ENCODE peak calls at places on chromosomes 13 and 19, in seven cellular contexts. L, N, J, G, C, H and P are unnamed samples.

GRCh38 chr13:73937420-73937819 is 196.8 kb downstream of the KLF12 start:
- DNase-seq in J (no peak), H (no peak), C (no peak), L (no peak), N (no peak), G (no peak), P (no peak)

GRCh38 chr19:3061214-3062161 is 807 bp downstream of the TLE5 start:
- DNase-seq in H (peak), J (no peak), N (no peak), G (peak), C (peak), L (no peak), P (peak)

GRCh38 chr19:29269641-29270040 is 56.7 kb upstream of the UQCRFS1 start:
- DNase-seq in H (no peak), J (no peak), N (no peak), C (no peak), L (no peak), G (no peak), P (no peak)

GRCh38 chr13:47326061-47326460 is 429.2 kb upstream of the HTR2A start:
- DNase-seq in G (no peak), L (no peak), C (no peak), H (no peak), N (no peak), J (no peak), P (no peak)

GRCh38 chr19:2320939-2321338 is 7.4 kb downstream of the LSM7 start:
- DNase-seq in L (no peak), G (no peak), N (no peak), C (no peak), J (no peak), H (no peak), P (no peak)

GRCh38 chr19:2722541-2723344 is 1.6 kb upstream of the DIRAS1 start:
- DNase-seq in J (no peak), L (no peak), C (no peak), G (no peak), N (peak), H (no peak), P (no peak)

GRCh38 chr13:71624641-71625040 is 242.4 kb downstream of the DACH1 start:
- DNase-seq in H (no peak), C (no peak), N (no peak), L (no peak), J (no peak), G (no peak), P (no peak)

GRCh38 chr19:18109731-18110671 is 12.4 kb downstream of the MAST3 start:
- DNase-seq in H (no peak), C (peak), L (no peak), G (no peak), N (no peak), J (peak), P (peak)

GRCh38 chr13:98144501-98145350 is 1.8 kb downstream of the FARP1 start:
- DNase-seq in H (no peak), C (no peak), J (peak), N (no peak), L (peak), G (no peak), P (no peak)

GRCh38 chr19:40982594-40983101 is 8.4 kb upstream of the CYP2B6 start:
- DNase-seq in H (no peak), N (no peak), G (no peak), J (no peak), C (no peak), L (no peak), P (no peak)

GRCh38 chr19:8069116-8069973 is 16.8 kb downstream of the CCL25 start:
- DNase-seq in J (no peak), H (no peak), C (no peak), G (no peak), L (no peak), N (no peak), P (no peak)

GRCh38 chr13:22168437-22168836 is 497.6 kb downstream of the FGF9 start:
- DNase-seq in H (no peak), J (no peak), L (no peak), C (no peak), N (no peak), G (no peak), P (no peak)

GRCh38 chr13:77207943-77208342 is 119.0 kb downstream of the MYCBP2 start:
- DNase-seq in N (no peak), J (no peak), L (peak), G (no peak), H (peak), C (no peak), P (no peak)

GRCh38 chr19:30293051-30293785 is 79.0 kb upstream of the ZNF536 start:
- DNase-seq in G (no peak), N (no peak), J (no peak), C (no peak), L (no peak), H (no peak), P (no peak)

GRCh38 chr13:47959468-47960088 is 41.5 kb downstream of the SUCLA2 start:
- DNase-seq in L (no peak), H (no peak), C (no peak), N (no peak), J (no peak), G (no peak), P (no peak)

GRCh38 chr19:49766938-49767315 is at the start of gene AP2A1:
- DNase-seq in J (no peak), N (no peak), C (no peak), L (no peak), H (no peak), G (no peak), P (no peak)

GRCh38 chr13:20492641-20493040 is 33.0 kb downstream of the CRYL1 start:
- DNase-seq in J (no peak), N (no peak), L (no peak), C (peak), H (no peak), G (peak), P (peak)

GRCh38 chr13:49669735-49670309 is 21.5 kb downstream of the EBPL start:
- DNase-seq in N (peak), G (no peak), J (peak), L (peak), H (peak), C (no peak), P (peak)

GRCh38 chr13:97933736-97934135 is 19.7 kb upstream of the IPO5 start:
- DNase-seq in G (no peak), H (no peak), N (no peak), L (no peak), C (no peak), J (no peak), P (no peak)

GRCh38 chr13:67231481-67231940 is 1.4 kb upstream of the PCDH9 start:
- DNase-seq in C (no peak), L (no peak), G (no peak), N (no peak), H (no peak), J (no peak), P (no peak)

GRCh38 chr19:38735257-38735686 is 9.0 kb downstream of the CAPN12 start:
- DNase-seq in N (peak), L (no peak), H (no peak), G (peak), J (peak), C (no peak), P (peak)

GRCh38 chr19:47607564-47608073 is 1.3 kb upstream of the BICRA start:
- DNase-seq in H (no peak), N (no peak), G (no peak), C (no peak), J (no peak), L (no peak), P (no peak)

GRCh38 chr13:113220141-113220598 is 10.8 kb downstream of the CUL4A start:
- DNase-seq in G (no peak), N (no peak), H (no peak), L (no peak), J (no peak), C (no peak), P (no peak)

GRCh38 chr19:2282862-2283237 is 875 bp upstream of the PEAK3 start:
- DNase-seq in L (no peak), N (no peak), G (no peak), J (no peak), H (no peak), C (no peak), P (no peak)

GRCh38 chr13:58300224-58300623 is 668.7 kb downstream of the PCDH17 start:
- DNase-seq in N (no peak), L (no peak), G (no peak), C (no peak), J (no peak), H (no peak), P (no peak)